ENCODE peak calls at places on chromosomes 12 and 14, in four cellular contexts. K is WERI-Rb-1, P is upper lobe of right lung, S is right lobe of liver. J is an unnamed sample.

GRCh38 chr12:103503546-103504480 is 8.0 kb upstream of the C12orf42 start:
- DNase-seq in K (peak; percentile 46), P (peak; percentile 73), S (peak; percentile 59), J (no peak)

GRCh38 chr14:81868172-81868571 is 334.5 kb upstream of the SEL1L start:
- DNase-seq in K (no peak), P (no peak), S (no peak), J (no peak)

GRCh38 chr12:34292736-34293625 is 270.7 kb downstream of the ALG10 start:
- DNase-seq in K (peak; percentile 9), P (peak; percentile 42), S (peak; percentile 8), J (peak; percentile 25)

GRCh38 chr14:54125109-54125508 is 168.5 kb upstream of the BMP4 start:
- DNase-seq in K (no peak), P (no peak), S (no peak), J (no peak)

GRCh38 chr14:23076785-23077408 is 18.0 kb downstream of the ACIN1 start:
- DNase-seq in K (no peak), P (no peak), S (no peak), J (no peak)

GRCh38 chr12:20044836-20045235 is 323.5 kb upstream of the PDE3A start:
- DNase-seq in K (no peak), P (no peak), S (no peak), J (no peak)

GRCh38 chr12:33551006-33551405 is 111.4 kb upstream of the SYT10 start:
- DNase-seq in K (no peak), P (no peak), S (no peak), J (no peak)

GRCh38 chr12:92234533-92234932 is 88.9 kb upstream of the BTG1 start:
- DNase-seq in K (no peak), P (no peak), S (no peak), J (no peak)

GRCh38 chr12:132021031-132021871 is 71.5 kb downstream of the EP400 start:
- DNase-seq in K (no peak), P (peak; percentile 39), S (no peak), J (no peak)

GRCh38 chr12:98354520-98354919 is 160.9 kb upstream of the TMPO start:
- DNase-seq in K (no peak), P (no peak), S (no peak), J (no peak)

GRCh38 chr12:116381744-116382455 is 104.4 kb upstream of the MED13L start:
- DNase-seq in K (peak; percentile 40), P (no peak), S (no peak), J (no peak)

GRCh38 chr12:80811957-80812708 is 95.4 kb downstream of the MYF5 start:
- DNase-seq in K (no peak), P (no peak), S (no peak), J (no peak)

GRCh38 chr14:60616326-60617044 is 32.8 kb downstream of the SIX1 start:
- DNase-seq in K (no peak), P (no peak), S (no peak), J (no peak)

GRCh38 chr14:85416771-85417170 is 113.2 kb upstream of the FLRT2 start:
- DNase-seq in K (no peak), P (no peak), S (no peak), J (no peak)

GRCh38 chr14:99274346-99275221 is 2.6 kb upstream of the BCL11B start:
- DNase-seq in K (peak; percentile 95), P (no peak), S (peak; percentile 62), J (peak; percentile 92)

GRCh38 chr14:53640695-53641094 is 315.9 kb downstream of the BMP4 start:
- DNase-seq in K (no peak), P (no peak), S (no peak), J (no peak)

GRCh38 chr14:104751539-104752337 is 1.2 kb upstream of the SIVA1 start:
- DNase-seq in K (no peak), P (no peak), S (no peak), J (no peak)

DNA sequence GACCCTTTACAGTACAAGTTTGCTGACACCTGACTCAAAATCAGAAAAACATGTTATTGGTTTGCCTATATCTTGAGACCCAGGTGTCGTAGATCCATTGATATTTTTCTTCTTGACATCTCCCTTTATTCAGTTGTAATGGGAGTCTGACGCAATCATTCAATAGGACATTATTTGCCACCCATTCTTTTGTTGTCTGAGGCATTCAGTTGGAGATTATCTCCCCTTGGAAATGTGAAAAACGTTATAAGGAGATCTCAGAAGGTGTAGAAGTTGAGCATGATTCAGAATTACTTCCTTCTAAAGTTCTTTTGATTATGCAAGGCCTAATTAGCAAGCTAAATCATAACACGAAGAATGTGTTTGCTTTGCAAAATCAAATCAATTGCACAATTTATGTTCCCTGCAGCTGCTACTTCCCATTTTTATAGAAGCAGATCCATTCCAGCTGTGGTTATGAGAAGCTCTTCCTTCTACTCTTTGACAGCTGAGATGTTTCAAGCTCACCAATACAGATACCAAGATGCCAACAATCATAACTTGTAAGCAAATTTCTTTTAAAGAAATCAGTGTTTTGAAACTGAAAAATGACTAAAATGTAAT is 228.2 kb upstream of the SYT1 start:
- DNase-seq in K (no peak), P (no peak), S (no peak), J (no peak)
- H3K36me3 ChIP-seq in K (no peaks in the 10 kb centered on the region), P (no peaks in the 10 kb centered on the region), S (no peaks in the 10 kb centered on the region), J (no peaks in the 10 kb centered on the region)

GRCh38 chr14:100901391-100902183 is 1.9 kb downstream of the RTL1 start:
- DNase-seq in K (no peak), P (no peak), S (peak; percentile 11), J (peak; percentile 58)

GRCh38 chr14:100898465-100898864 is 5.1 kb downstream of the RTL1 start:
- DNase-seq in K (no peak), P (peak; percentile 28), S (peak; percentile 11), J (no peak)

GRCh38 chr14:100899841-100900771 is 3.4 kb downstream of the RTL1 start:
- DNase-seq in K (no peak), P (no peak), S (peak; percentile 10), J (no peak)

GRCh38 chr14:100900837-100901390 is 2.6 kb downstream of the RTL1 start:
- DNase-seq in K (peak; percentile 68), P (no peak), S (peak; percentile 35), J (peak; percentile 68)

GRCh38 chr14:100898935-100899840 is 4.3 kb downstream of the RTL1 start:
- DNase-seq in K (no peak), P (peak; percentile 27), S (peak; percentile 25), J (peak; percentile 54)
- H3K27me3 ChIP-seq in K (peaks cover 68% of the 10 kb centered on the region), P (peaks cover 75% of the 10 kb centered on the region), S (no peaks in the 10 kb centered on the region), J (peaks cover 29% of the 10 kb centered on the region)

DNA sequence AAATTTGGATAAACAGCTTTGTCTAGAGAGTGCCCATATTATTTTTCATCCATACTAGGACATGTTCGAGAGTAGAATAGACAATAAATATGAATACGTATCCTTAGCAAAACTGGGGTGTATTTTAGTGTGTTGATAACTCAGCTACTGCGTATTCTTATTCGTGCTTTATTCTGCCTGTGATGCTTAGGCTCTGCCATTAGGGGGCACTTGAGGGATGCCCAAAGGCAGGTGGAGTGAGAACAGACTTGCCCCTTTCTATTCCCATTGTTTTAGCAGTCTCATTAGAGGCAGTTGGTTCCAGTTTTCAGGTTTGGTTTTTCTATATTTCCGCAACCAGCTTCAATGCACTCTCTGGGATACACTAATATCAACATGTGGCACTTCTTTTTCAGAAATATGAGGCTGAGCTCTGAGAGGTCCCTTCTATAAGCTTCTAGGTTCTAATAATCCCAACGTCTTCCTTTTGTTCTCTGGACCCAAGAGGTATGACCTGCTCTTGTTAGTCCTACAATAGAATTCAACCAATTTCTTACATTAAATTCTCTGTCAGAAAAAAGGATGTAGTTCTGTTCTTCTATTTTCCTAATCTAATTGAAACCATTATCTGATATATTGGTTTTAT is 985.7 kb upstream of the FBXO33 start:
- DNase-seq in K (peak; percentile 43), P (no peak), S (no peak), J (no peak)
- TF ChIP-seq CTCF in K (peak; percentile 78), P (peak; percentile 57), S (peak; percentile 56), J (peak; percentile 75)

GRCh38 chr12:120252071-120252906 is 13.2 kb downstream of the PXN start:
- DNase-seq in K (no peak), P (no peak), S (no peak), J (no peak)
- H3K36me3 ChIP-seq in K (no peaks in the 10 kb centered on the region), P (no peaks in the 10 kb centered on the region), S (no peaks in the 10 kb centered on the region), J (peaks cover 80% of the 10 kb centered on the region)

DNA sequence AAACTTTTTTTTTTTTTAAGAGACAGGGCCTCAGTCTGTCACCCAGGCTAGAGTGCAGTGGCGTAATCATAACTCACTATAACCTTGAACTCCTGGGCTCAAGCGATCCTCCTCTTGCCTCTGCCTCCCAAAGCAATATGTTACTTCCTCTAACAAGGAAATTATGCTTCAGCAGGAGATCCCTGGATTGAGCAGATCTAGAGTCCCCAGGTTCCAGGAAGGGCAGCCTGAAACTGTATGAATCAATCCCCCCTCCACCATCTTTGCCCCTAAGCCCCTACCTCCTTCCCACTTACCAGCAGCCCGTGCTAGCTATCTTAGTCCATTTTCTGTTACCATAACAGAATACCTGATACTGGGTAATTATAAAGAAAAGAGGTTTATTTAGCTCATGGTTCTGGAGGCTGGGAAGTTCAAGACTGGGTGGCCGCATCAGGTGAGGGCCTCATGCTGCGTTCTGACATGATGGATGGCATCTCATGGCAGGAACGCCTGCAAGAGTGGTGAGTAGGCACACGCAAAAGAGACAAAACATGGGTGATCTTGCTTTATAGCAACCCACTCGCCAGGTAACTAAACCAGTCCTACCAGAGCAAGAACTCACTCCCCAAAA is 5.0 kb downstream of the TAMALIN start:
- DNase-seq in K (no peak), P (no peak), S (no peak), J (no peak)
- H3K27me3 ChIP-seq in K (no peaks in the 10 kb centered on the region), P (no peaks in the 10 kb centered on the region), S (no peaks in the 10 kb centered on the region), J (peaks cover 16% of the 10 kb centered on the region)

DNA sequence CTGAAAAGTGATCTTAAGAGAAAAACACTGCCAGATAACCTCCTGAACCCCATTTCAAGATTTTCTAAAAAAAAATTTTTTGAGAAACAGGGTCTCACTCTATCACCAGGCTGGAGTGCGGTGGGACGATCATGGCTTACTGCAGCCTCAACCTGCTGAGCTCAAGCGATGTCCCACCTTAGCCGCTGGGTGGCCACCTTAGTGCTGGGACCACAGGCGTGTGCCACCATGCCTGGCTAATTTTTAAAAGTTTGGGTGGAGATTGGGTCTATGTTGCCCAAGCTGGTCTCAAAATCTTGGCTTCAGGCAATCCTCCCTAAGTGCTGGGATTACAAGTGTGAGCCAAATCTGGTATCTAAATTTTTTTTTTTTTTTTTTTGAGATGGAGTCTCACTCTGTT is 3.4 kb downstream of the PNMA1 start:
- DNase-seq in K (no peak), P (no peak), S (no peak), J (no peak)
- TF ChIP-seq CTCF in K (no peak), P (no peak), S (no peak), J (no peak)

GRCh38 chr12:108459106-108459505 is 56.0 kb upstream of the FICD start:
- DNase-seq in K (no peak), P (no peak), S (no peak), J (no peak)

GRCh38 chr12:108457734-108458361 is 57.2 kb upstream of the FICD start:
- DNase-seq in K (no peak), P (no peak), S (no peak), J (no peak)

GRCh38 chr12:108454539-108455139 is 60.4 kb upstream of the FICD start:
- DNase-seq in K (no peak), P (no peak), S (no peak), J (no peak)

GRCh38 chr12:108457006-108457733 is 57.9 kb upstream of the FICD start:
- DNase-seq in K (peak; percentile 22), P (no peak), S (no peak), J (no peak)

DNA sequence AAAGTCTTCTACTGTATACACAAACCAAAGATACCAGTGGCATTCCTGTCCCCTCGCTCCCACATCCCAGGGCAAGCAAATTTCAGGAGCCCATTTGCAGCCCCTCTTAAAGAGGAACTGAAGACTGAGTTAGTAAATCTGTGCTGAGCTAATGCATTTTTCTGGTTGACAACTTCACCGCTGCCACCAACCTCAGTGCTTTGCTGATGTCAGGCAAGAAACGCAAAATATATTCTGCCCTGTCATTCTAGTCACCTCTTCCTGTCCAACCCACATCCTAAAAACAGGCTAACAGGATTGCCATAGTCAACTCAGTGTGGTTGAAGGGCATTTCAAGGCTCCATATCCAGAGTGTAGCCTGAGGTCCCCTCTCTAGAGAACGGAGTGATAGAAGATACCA is 59.4 kb upstream of the FICD start:
- DNase-seq in K (no peak), P (no peak), S (no peak), J (no peak)
- H3K36me3 ChIP-seq in K (no peaks in the 10 kb centered on the region), P (no peaks in the 10 kb centered on the region), S (no peaks in the 10 kb centered on the region), J (no peaks in the 10 kb centered on the region)